ENCODE peak calls at places on chromosomes 2 and 18, in six cellular contexts. N is WERI-Rb-1; L is CD4-positive, CD25-positive, alpha-beta regulatory T cell; T is aorta; R is left ventricle myocardium inferior; W is cardiac muscle cell. Z is an unnamed sample.

GRCh38 chr2:230751062-230751461 is 38.4 kb downstream of the CAB39 start:
- DNase-seq in N (no peak), L (no peak), T (no peak), R (no peak), W (peak; percentile 53), Z (no peak)

GRCh38 chr18:23793051-23793450 is 103.8 kb downstream of the LAMA3 start:
- DNase-seq in N (no peak), L (no peak), T (no peak), R (no peak), W (no peak), Z (no peak)

GRCh38 chr2:151091583-151091982 is 170.1 kb downstream of the RBM43 start:
- DNase-seq in N (no peak), L (no peak), T (no peak), R (no peak), W (no peak), Z (no peak)

GRCh38 chr2:128279786-128280701 is 38.6 kb downstream of the HS6ST1 start:
- DNase-seq in N (no peak), L (no peak), T (peak; percentile 70), R (peak; percentile 26), W (no peak), Z (peak; percentile 65)

GRCh38 chr2:47310801-47311560 is 92.0 kb upstream of the MSH2 start:
- DNase-seq in N (no peak), L (no peak), T (no peak), R (peak; percentile 55), W (peak; percentile 26), Z (peak; percentile 76)

GRCh38 chr18:77776104-77776503 is 526.5 kb downstream of the GALR1 start:
- DNase-seq in N (no peak), L (no peak), T (no peak), R (no peak), W (no peak), Z (no peak)

GRCh38 chr18:49499046-49499637 is 12.1 kb upstream of the C18orf32 start:
- DNase-seq in N (no peak), L (no peak), T (no peak), R (no peak), W (no peak), Z (no peak)

GRCh38 chr2:98514879-98515570 is 70.4 kb downstream of the INPP4A start:
- DNase-seq in N (no peak), L (no peak), T (no peak), R (no peak), W (peak; percentile 50), Z (no peak)

GRCh38 chr2:58601017-58601416 is 359.9 kb upstream of the FANCL start:
- DNase-seq in N (no peak), L (no peak), T (no peak), R (no peak), W (no peak), Z (no peak)

GRCh38 chr2:120481446-120482194 is 135.7 kb downstream of the INHBB start:
- DNase-seq in N (peak; percentile 4), L (no peak), T (peak; percentile 15), R (no peak), W (no peak), Z (no peak)

GRCh38 chr18:59921384-59921891 is 21.6 kb downstream of the PMAIP1 start:
- DNase-seq in N (no peak), L (peak; percentile 33), T (no peak), R (no peak), W (no peak), Z (no peak)

GRCh38 chr2:190649798-190650390 is 1.0 kb downstream of the NAB1 start:
- DNase-seq in N (no peak), L (no peak), T (no peak), R (no peak), W (peak; percentile 55), Z (no peak)

GRCh38 chr2:200765995-200766660 is 45.6 kb upstream of the BZW1 start:
- DNase-seq in N (no peak), L (no peak), T (no peak), R (no peak), W (no peak), Z (no peak)

Z was measured in Right ventricle myocardium superior.